ENCODE peak calls at places on chromosomes 2 and 18, in five cellular contexts. E is PC-3, R is pancreas, H is Peyer's patch, J is brain microvascular endothelial cell. G is an unnamed sample.

GRCh38 chr2:85277416-85278158 is 50.2 kb downstream of the TGOLN2 start:
- DNase-seq in J (peak; percentile 44), E (no peak), H (no peak), R (no peak), G (peak; percentile 93)

GRCh38 chr2:95056461-95057459 is 31.3 kb downstream of the MAL start:
- DNase-seq in H (no peak), E (peak; percentile 87), J (no peak), R (no peak), G (no peak)

GRCh38 chr2:86274265-86274917 is 63.0 kb downstream of the REEP1 start:
- DNase-seq in H (no peak), R (no peak), E (peak; percentile 44), J (peak; percentile 64), G (no peak)

GRCh38 chr2:96970248-96970875 is 16.0 kb downstream of the FAM178B start:
- DNase-seq in J (no peak), E (no peak), R (no peak), H (peak; percentile 56), G (no peak)

GRCh38 chr2:29940706-29941105 is 19.3 kb upstream of the ALK start:
- DNase-seq in E (no peak), R (no peak), J (no peak), H (no peak), G (no peak)

GRCh38 chr2:45992021-45992745 is 305.0 kb upstream of the EPAS1 start:
- DNase-seq in H (peak; percentile 73), E (peak; percentile 96), J (peak; percentile 69), R (no peak), G (peak; percentile 78)

GRCh38 chr2:84846732-84847131 is 34.2 kb downstream of the TRABD2A start:
- DNase-seq in E (no peak), R (no peak), J (no peak), H (peak; percentile 66), G (no peak)

GRCh38 chr18:48590678-48591077 is 51.8 kb downstream of the CTIF start:
- DNase-seq in H (no peak), R (no peak), E (peak; percentile 48), J (peak; percentile 95), G (no peak)

GRCh38 chr2:232260075-232260474 is 118.5 kb upstream of the ALPP start:
- DNase-seq in R (no peak), E (peak; percentile 73), H (no peak), J (peak; percentile 92), G (no peak)

GRCh38 chr2:128369626-128370467 is 51.2 kb upstream of the HS6ST1 start:
- DNase-seq in H (no peak), J (no peak), E (no peak), R (peak; percentile 42), G (peak; percentile 28)

GRCh38 chr18:21391074-21391673 is 149.1 kb downstream of the GREB1L start:
- DNase-seq in H (peak; percentile 67), R (no peak), J (peak; percentile 50), E (peak; percentile 99), G (peak; percentile 62)

GRCh38 chr2:69689466-69689865 is 45.9 kb upstream of the AAK1 start:
- DNase-seq in R (no peak), H (no peak), E (no peak), J (no peak), G (no peak)

GRCh38 chr2:79327460-79327859 is 167.9 kb upstream of the REG3A start:
- DNase-seq in E (no peak), R (no peak), H (no peak), J (no peak), G (no peak)

GRCh38 chr2:47293967-47294366 is 109.0 kb upstream of the MSH2 start:
- DNase-seq in J (no peak), R (no peak), E (no peak), H (peak; percentile 69), G (no peak)

GRCh38 chr2:241197947-241198346 is 9.5 kb downstream of the ANO7 start:
- DNase-seq in R (no peak), H (no peak), J (no peak), E (no peak), G (no peak)

GRCh38 chr2:189022002-189022401 is 47.8 kb downstream of the COL3A1 start:
- DNase-seq in R (no peak), E (peak; percentile 17), J (peak; percentile 53), H (no peak), G (no peak)

GRCh38 chr2:101831351-101831865 is 133.9 kb downstream of the MAP4K4 start:
- DNase-seq in J (peak; percentile 88), H (peak; percentile 88), R (peak; percentile 66), E (peak; percentile 79), G (no peak)

GRCh38 chr2:85133751-85134254 is 611 bp downstream of the TCF7L1 start:
- DNase-seq in E (peak; percentile 51), H (peak; percentile 48), J (no peak), R (peak; percentile 73), G (peak; percentile 70)

GRCh38 chr2:211045025-211045424 is 488.6 kb downstream of the CPS1 start:
- DNase-seq in J (no peak), R (no peak), H (no peak), E (peak; percentile 46), G (no peak)

GRCh38 chr2:55154525-55155030 is 77.5 kb downstream of the CLHC1 start:
- DNase-seq in J (no peak), R (no peak), E (no peak), H (no peak), G (no peak)

GRCh38 chr2:108612514-108613183 is 78.4 kb downstream of the LIMS1 start:
- DNase-seq in J (no peak), E (no peak), R (no peak), H (peak; percentile 84), G (no peak)

GRCh38 chr2:221836091-221836490 is 264.0 kb upstream of the EPHA4 start:
- DNase-seq in R (no peak), E (peak; percentile 34), J (no peak), H (no peak), G (no peak)

DNA sequence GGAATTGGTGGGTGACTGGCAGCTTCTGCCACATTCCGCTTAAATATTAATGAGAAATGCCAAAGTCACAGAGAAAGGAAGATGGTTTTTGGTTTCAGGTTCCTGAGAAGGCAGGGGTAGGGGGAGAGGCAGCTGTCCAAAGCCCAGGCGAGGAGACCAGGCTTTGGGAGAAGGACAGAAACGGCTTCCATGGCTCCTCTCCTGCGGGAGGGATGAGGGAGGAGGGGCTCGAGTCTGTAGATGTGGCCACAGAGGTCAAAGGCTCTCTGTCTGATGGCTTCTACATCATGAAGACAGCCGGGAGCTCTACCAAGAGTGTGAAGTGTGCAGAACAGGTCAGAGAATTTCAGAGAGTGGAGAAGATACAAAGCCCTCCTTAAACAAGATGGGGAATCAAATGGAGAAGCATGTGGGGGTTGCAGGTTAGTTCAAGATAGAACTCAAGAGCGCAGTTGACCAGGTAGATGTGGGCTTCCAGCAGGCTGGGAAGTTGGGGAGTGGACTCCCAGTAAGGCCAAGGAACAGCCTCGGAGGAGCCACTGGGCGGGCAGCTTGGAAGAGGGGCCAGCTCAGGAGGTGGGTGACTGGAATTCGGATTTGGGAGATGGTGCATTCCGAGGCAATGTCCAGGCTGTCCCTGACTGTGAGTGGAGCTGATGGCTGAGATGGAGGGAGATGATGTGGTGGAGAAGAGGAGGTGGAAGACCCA is 23.8 kb upstream of the HPCAL1 start:
- DNase-seq in E (no peak), R (no peak), J (no peak), H (peak; percentile 42), G (no peak)
- H3K4me3 ChIP-seq in E (no peak overlapping the region), R (no peak overlapping the region), J (no peak overlapping the region), H (no peak overlapping the region), G (no peak overlapping the region)

DNA sequence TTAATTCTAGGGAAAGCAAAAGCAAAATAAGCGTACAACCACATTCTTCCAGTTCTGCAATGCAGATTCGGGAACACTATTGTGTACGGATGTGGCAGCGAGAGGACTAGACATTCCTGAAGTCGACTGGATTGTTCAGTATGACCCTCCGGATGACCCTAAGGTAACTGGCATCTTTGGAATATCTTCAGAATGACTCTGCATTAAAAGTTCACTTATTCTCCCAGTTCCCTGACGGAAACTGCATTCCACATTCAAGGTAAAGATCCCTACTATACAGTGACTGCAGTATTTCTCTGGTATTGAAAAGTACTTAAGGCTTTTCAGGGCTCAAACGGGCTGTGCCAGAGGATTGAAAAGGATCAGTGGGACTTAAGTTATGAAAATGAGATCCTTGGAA is 10.9 kb downstream of the DDX18 start:
- DNase-seq in J (no peak), R (no peak), E (no peak), H (no peak), G (no peak)
- H3K36me3 ChIP-seq in J (peaks cover 75% of the 10 kb centered on the region), R (peaks cover 94% of the 10 kb centered on the region), E (peaks cover 86% of the 10 kb centered on the region), H (no peaks in the 10 kb centered on the region), G (peaks cover 98% of the 10 kb centered on the region)

GRCh38 chr18:63344263-63344662 is 22.7 kb downstream of the KDSR start:
- DNase-seq in H (no peak), E (no peak), J (no peak), R (no peak), G (no peak)

GRCh38 chr18:63344918-63345317 is 22.1 kb downstream of the KDSR start:
- DNase-seq in R (no peak), E (no peak), H (no peak), J (no peak), G (no peak)

GRCh38 chr18:63336366-63337099 is 17.0 kb upstream of the BCL2 start:
- DNase-seq in H (no peak), E (peak; percentile 93), J (peak; percentile 77), R (no peak), G (no peak)

GRCh38 chr18:63342206-63342605 is 22.6 kb upstream of the BCL2 start:
- DNase-seq in E (peak; percentile 52), H (no peak), R (no peak), J (no peak), G (no peak)

DNA sequence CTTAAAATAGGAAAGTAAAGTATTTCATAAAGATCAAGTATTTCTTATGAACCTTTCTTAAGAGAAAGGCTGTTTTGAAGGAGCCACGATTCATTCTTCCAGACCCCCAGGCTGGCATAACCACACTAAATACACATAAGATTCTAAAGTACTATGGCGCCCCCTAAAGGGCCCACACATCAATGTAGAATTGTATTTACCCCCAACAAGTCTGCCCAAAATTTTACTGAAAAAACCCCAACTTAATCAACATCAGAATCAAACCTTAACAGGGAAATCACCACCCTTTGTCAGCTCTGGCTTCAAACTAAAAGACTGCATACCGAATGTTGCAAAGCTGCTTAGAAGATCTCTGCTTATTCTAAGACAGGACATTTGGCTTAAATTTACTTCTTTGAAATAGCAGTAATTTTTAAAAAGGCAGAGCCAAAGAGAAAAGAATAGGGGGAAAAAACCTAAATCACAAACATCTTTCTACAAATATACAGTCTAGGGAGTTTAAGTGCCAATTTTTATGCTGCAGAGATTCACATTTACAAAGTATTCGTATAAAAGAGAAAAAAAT is 20.4 kb upstream of the BCL2 start:
- DNase-seq in J (no peak), R (no peak), H (peak; percentile 58), E (peak; percentile 46), G (no peak)
- TF ChIP-seq CTCF in J (peak; percentile 69), R (peak; percentile 38), H (peak; percentile 54), E (peak; percentile 71), G (peak; percentile 42)

GRCh38 chr2:218881744-218882462 is 1.3 kb downstream of the WNT10A start:
- DNase-seq in J (no peak), E (no peak), H (no peak), R (no peak), G (no peak)

GRCh38 chr2:218879881-218880748 is 537 bp upstream of the WNT10A start:
- DNase-seq in H (peak; percentile 95), R (no peak), J (no peak), E (no peak), G (no peak)

GRCh38 chr2:218878941-218879761 is 1.5 kb upstream of the WNT10A start:
- DNase-seq in J (no peak), R (no peak), E (no peak), H (no peak), G (no peak)

GRCh38 chr2:218882463-218882821 is 1.8 kb downstream of the WNT10A start:
- DNase-seq in E (no peak), R (no peak), J (no peak), H (no peak), G (peak; percentile 24)

GRCh38 chr2:218880749-218881594 is at the start of gene WNT10A:
- DNase-seq in H (no peak), E (no peak), J (no peak), R (no peak), G (peak; percentile 48)
- H3K4me3 ChIP-seq in H (peak within 1 kb of the TSS; percentile 50), E (peak within 1 kb of the TSS; percentile 55), J (no peak within 1 kb of the TSS), R (no peak within 1 kb of the TSS), G (peak within 1 kb of the TSS; percentile 32)

GRCh38 chr2:237364655-237365054 is 49.3 kb downstream of the COL6A3 start:
- DNase-seq in J (no peak), E (no peak), R (no peak), H (no peak), G (no peak)
- H3K36me3 ChIP-seq in J (peaks cover 99% of the 10 kb centered on the region), E (peaks cover 4% of the 10 kb centered on the region), R (no peaks in the 10 kb centered on the region), H (no peaks in the 10 kb centered on the region), G (no peaks in the 10 kb centered on the region)